ENCODE peak calls at places on chromosomes 12 and 14, in ten cellular contexts. A is CD4-positive, alpha-beta memory T cell; X is right lobe of liver; F is GM12865; N is CD4-positive, CD25-positive, alpha-beta regulatory T cell; U is adipocyte; P is mucosa of descending colon; E is HepG2; Y is cardiac muscle cell; L is mesenchymal stem cell. R is an unnamed sample.

GRCh38 chr12:53258541-53259539 is 9.3 kb upstream of the ESPL1 start:
- DNase-seq in N (no peak), X (no peak), U (no peak), P (no peak), L (peak), F (no peak), E (no peak), A (no peak), Y (no peak), R (no peak)

GRCh38 chr14:104460920-104461651 is 118.5 kb upstream of the C14orf180 start:
- DNase-seq in Y (peak), E (no peak), L (no peak), P (no peak), A (no peak), U (peak), N (no peak), F (no peak), X (no peak), R (no peak)

GRCh38 chr14:82488473-82488872 is 954.8 kb upstream of the SEL1L start:
- DNase-seq in A (no peak), F (no peak), X (no peak), P (no peak), E (no peak), Y (no peak), L (no peak), U (no peak), N (no peak), R (no peak)

GRCh38 chr12:49367381-49368239 is at the start of gene SPATS2:
- DNase-seq in Y (peak), P (no peak), X (no peak), F (peak), E (no peak), L (peak), A (no peak), U (peak), N (no peak), R (peak)

GRCh38 chr12:28268830-28269229 is 78.6 kb downstream of the CCDC91 start:
- DNase-seq in Y (no peak), N (no peak), A (no peak), F (no peak), L (no peak), U (no peak), P (no peak), E (no peak), X (no peak), R (no peak)

GRCh38 chr12:26119391-26119981 is 5.4 kb downstream of the BHLHE41 start:
- DNase-seq in X (no peak), L (peak), E (peak), N (no peak), U (peak), Y (peak), P (no peak), A (no peak), F (peak), R (peak)

GRCh38 chr14:102498678-102499265 is 10.8 kb downstream of the ANKRD9 start:
- DNase-seq in F (no peak), E (no peak), Y (no peak), L (no peak), P (no peak), N (no peak), X (no peak), A (no peak), U (no peak), R (no peak)

GRCh38 chr12:132429932-132430643 is 59.9 kb upstream of the FBRSL1 start:
- DNase-seq in F (peak), X (no peak), Y (no peak), P (peak), N (peak), A (peak), E (no peak), U (peak), L (no peak), R (no peak)

GRCh38 chr14:31270196-31270772 is 62.7 kb upstream of the HECTD1 start:
- DNase-seq in U (no peak), E (peak), L (no peak), X (no peak), P (no peak), Y (peak), N (no peak), A (no peak), F (peak), R (no peak)

GRCh38 chr14:91406451-91406850 is 11.2 kb downstream of the CCDC88C start:
- DNase-seq in A (no peak), U (no peak), Y (no peak), F (no peak), E (no peak), N (no peak), P (no peak), X (no peak), L (no peak), R (no peak)

DNA sequence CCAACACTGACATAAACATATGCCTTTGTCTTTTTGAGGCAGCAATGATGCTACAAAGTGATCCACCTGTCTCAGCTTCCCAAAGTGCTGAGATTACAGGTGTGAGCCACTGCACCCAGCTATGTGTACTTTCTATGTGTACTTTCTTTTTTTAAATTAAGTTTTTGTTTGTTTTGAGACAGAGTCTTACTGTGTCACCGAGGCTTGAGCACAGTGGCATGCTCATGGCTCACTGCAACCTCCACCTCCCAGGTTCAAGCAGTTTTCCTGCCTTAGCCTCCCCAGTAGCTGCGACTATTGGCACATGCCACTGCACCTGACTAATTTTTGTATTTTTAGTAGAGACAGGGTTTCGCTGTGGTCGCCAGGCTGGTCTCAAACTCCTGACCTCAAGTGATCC is 172.5 kb upstream of the ALG10B start:
- DNase-seq in U (no peak), P (no peak), L (no peak), Y (no peak), F (no peak), A (no peak), X (no peak), E (no peak), N (no peak), R (no peak)
- H3K4me3 ChIP-seq in U (no peak), P (no peak), L (no peak), Y (no peak), F (no peak), A (no peak), X (no peak), E (no peak), N (no peak), R (no peak)

DNA sequence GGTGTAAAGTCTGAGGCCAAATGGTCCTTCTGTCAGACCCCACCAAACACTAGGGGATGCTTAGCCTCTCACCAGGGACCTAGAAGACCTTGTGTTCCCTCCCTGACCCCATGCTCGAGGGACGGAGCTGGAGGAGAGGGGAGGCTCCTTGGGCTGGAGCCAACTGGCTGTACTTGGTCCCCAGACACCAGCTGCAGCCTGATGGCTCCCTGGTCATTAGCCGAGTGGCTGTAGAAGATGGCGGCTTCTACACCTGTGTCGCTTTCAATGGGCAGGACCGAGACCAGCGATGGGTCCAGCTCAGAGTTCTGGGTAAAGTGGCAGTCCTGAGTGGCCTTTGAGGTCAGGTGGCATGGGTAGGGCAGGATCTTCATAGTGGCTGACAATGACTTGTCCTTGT is 29.0 kb downstream of the PAPLN start:
- DNase-seq in X (no peak), U (no peak), L (no peak), P (peak), F (no peak), Y (no peak), A (no peak), E (no peak), N (no peak), R (no peak)
- H3K4me3 ChIP-seq in X (no peak), U (no peak), L (no peak), P (no peak), F (no peak), Y (no peak), A (no peak), E (no peak), N (no peak), R (no peak)

GRCh38 chr14:53149656-53150319 is 3.3 kb downstream of the DDHD1 start:
- DNase-seq in E (no peak), Y (no peak), N (no peak), X (no peak), A (no peak), U (no peak), F (peak), L (no peak), P (no peak), R (no peak)
- H3K4me3 ChIP-seq in E (no peak), Y (no peak), N (peak), X (no peak), A (no peak), U (peak), F (peak), L (no peak), P (no peak), R (no peak)

GRCh38 chr12:121209221-121209620 is 708 bp upstream of the P2RX4 start:
- DNase-seq in A (no peak), P (no peak), N (no peak), Y (no peak), F (no peak), L (no peak), X (no peak), U (no peak), E (no peak), R (no peak)
- H3K4me3 ChIP-seq in A (no peak), P (no peak), N (peak), Y (no peak), F (peak), L (no peak), X (no peak), U (peak), E (peak), R (no peak)

R was measured in fibroblast of pulmonary artery.